ENCODE peak calls at places on chromosomes 4 and X, in eight cellular contexts. N, T, V, Z, R, W, U and D are unnamed samples.

GRCh38 chrX:50988649-50989048 is 78.1 kb downstream of the BMP15 start:
- DNase-seq in U (peak; percentile 52), R (peak; percentile 49), V (no peak), Z (peak; percentile 24), W (no peak), N (no peak), T (peak; percentile 29), D (peak; percentile 41)

GRCh38 chr4:14529653-14530052 is 472.6 kb upstream of the CPEB2 start:
- DNase-seq in U (peak; percentile 56), R (peak; percentile 37), N (no peak), T (no peak), W (no peak), Z (no peak), V (no peak), D (peak; percentile 9)

GRCh38 chrX:123736333-123736921 is 3.6 kb upstream of the THOC2 start:
- DNase-seq in U (peak; percentile 48), W (no peak), T (peak; percentile 64), V (no peak), Z (peak; percentile 88), N (no peak), R (no peak), D (peak; percentile 71)

GRCh38 chr4:2478220-2478619 is 9.3 kb downstream of the RNF4 start:
- DNase-seq in V (no peak), Z (peak; percentile 71), U (no peak), T (no peak), W (no peak), N (no peak), R (no peak), D (no peak)

GRCh38 chr4:39304651-39305050 is 61.5 kb downstream of the RFC1 start:
- DNase-seq in T (no peak), V (no peak), U (peak; percentile 60), Z (no peak), R (no peak), W (no peak), N (no peak), D (no peak)

GRCh38 chr4:14125375-14126129 is 498.0 kb upstream of the BOD1L1 start:
- DNase-seq in W (no peak), Z (peak; percentile 36), V (no peak), T (no peak), U (no peak), N (no peak), R (no peak), D (no peak)

GRCh38 chr4:110454456-110454855 is 21.5 kb upstream of the ENPEP start:
- DNase-seq in U (no peak), Z (no peak), R (no peak), T (no peak), W (no peak), N (no peak), V (no peak), D (no peak)

GRCh38 chrX:115030635-115031034 is 13.2 kb upstream of the IL13RA2 start:
- DNase-seq in W (no peak), R (no peak), V (peak; percentile 32), U (no peak), T (no peak), Z (no peak), N (no peak), D (no peak)

GRCh38 chrX:129823115-129823514 is 20.6 kb downstream of the ZDHHC9 start:
- DNase-seq in N (no peak), V (no peak), T (peak; percentile 52), Z (peak; percentile 31), R (peak; percentile 63), U (peak; percentile 66), W (no peak), D (peak; percentile 54)

GRCh38 chr4:8353912-8354453 is 84.4 kb downstream of the HTRA3 start:
- DNase-seq in Z (peak; percentile 45), W (no peak), U (peak; percentile 84), V (no peak), R (no peak), N (no peak), T (no peak), D (no peak)

GRCh38 chrX:150308532-150309157 is 54.5 kb upstream of the MAMLD1 start:
- DNase-seq in T (no peak), R (no peak), V (no peak), W (no peak), Z (no peak), N (no peak), U (no peak), D (no peak)

GRCh38 chrX:13101439-13102139 is 57.2 kb upstream of the FAM9C start:
- DNase-seq in N (no peak), Z (peak; percentile 90), T (no peak), R (no peak), V (peak; percentile 57), U (peak; percentile 97), W (peak; percentile 73), D (peak; percentile 89)

GRCh38 chr4:46927201-46927600 is 18.2 kb upstream of the COX7B2 start:
- DNase-seq in R (no peak), W (no peak), V (no peak), U (peak; percentile 5), N (no peak), T (no peak), Z (no peak), D (no peak)

GRCh38 chr4:46924789-46925188 is 15.7 kb upstream of the COX7B2 start:
- DNase-seq in V (no peak), T (no peak), N (no peak), R (no peak), W (no peak), U (no peak), Z (no peak), D (no peak)

GRCh38 chr4:46922205-46922604 is 13.2 kb upstream of the COX7B2 start:
- DNase-seq in T (no peak), N (no peak), Z (no peak), U (no peak), V (no peak), R (no peak), W (no peak), D (no peak)
- TF ChIP-seq CTCF in T (no peak), N (no peak), Z (no peak), U (no peak), V (no peak), R (no peak), W (no peak), D (no peak)

DNA sequence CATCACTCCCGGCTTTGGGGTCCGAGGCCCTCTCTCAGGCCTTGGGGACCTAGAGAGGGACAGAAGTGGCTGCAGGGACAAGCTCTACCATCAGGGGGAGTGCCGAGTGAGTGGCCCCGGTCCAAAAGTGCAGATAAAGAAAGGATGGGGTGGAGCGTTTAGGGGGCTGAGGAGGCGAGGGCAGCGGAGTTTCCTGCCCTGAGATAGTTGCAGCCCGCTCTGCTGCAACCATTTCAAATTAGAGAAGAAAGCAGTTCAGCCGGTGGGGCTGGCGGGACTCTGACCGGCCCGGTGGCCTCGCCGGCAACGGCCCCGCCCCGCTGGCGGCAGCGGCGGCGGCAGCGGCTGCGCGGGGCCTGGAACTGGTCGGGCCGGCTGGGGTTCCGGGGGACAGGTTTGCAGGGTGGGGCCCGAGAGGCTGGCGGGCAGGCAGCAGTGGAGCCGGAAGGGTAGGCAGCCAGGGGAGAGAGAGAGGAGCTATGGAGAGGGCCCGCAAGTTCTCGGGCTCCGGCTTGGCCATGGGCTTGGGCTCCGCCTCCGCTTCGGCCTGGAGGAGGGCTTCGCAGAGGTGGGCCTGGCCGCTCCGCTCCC is 7.6 kb downstream of the DLG3 start:
- DNase-seq in Z (peak; percentile 68), T (peak; percentile 64), W (peak; percentile 18), V (peak; percentile 24), R (peak; percentile 77), U (peak; percentile 30), N (peak; percentile 76), D (peak; percentile 49)
- H3K4me3 ChIP-seq in Z (peak overlapping the region; percentile 55), T (peak overlapping the region; percentile 39), W (peak overlapping the region; percentile 64), V (peak overlapping the region; percentile 46), R (peak overlapping the region; percentile 58), U (peak overlapping the region; percentile 62), N (peak overlapping the region; percentile 25), D (peak overlapping the region; percentile 61)

DNA sequence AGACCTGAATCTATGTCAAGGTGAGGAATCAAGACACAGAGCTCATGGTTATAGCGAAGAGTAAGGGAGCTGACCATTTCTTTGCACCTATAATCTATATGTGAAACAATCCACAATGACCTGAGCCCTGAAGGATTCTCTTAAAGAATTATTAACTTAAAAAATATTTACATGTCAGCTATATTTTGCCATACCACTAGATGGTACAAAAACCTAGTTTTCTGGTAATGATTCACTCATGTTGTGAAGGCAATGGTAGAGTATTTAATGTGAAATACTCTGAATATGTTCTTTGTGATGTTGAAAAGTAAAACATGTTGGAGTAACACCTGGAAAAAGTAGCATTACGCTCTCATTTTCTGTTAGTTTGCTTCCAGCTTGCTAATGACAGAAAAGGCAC is 40.0 kb downstream of the VGLL1 start:
- DNase-seq in W (no peak), T (no peak), N (no peak), Z (peak; percentile 5), U (peak; percentile 17), V (no peak), R (no peak), D (no peak)
- TF ChIP-seq CTCF in W (no peak), T (no peak), N (no peak), Z (no peak), U (no peak), V (no peak), R (no peak), D (no peak)

DNA sequence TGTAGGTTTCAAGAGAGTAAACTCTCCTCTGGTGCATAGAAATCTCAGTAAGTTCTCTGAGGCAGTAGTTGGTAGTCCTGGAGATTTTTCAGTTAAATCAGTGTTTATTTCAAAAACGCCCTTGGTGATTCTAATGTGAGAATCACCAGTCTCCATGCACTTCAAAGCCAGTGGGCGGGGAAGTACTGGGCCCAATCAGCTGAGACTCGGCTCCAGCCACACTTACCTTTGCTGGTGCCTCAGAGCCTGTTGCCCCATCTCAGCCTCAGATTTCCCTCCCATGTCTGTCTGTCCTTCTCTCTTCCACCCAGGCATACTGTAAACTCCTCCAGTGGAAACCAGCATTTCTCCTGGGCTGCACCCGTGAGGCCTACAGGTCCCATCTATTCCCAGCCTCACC is 7.4 kb upstream of the MGST2 start:
- DNase-seq in N (no peak), Z (no peak), R (peak; percentile 43), U (no peak), W (no peak), T (no peak), V (no peak), D (no peak)
- H3K4me3 ChIP-seq in N (no peak overlapping the region), Z (no peak overlapping the region), R (no peak overlapping the region), U (no peak overlapping the region), W (no peak overlapping the region), T (no peak overlapping the region), V (no peak overlapping the region), D (no peak overlapping the region)

DNA sequence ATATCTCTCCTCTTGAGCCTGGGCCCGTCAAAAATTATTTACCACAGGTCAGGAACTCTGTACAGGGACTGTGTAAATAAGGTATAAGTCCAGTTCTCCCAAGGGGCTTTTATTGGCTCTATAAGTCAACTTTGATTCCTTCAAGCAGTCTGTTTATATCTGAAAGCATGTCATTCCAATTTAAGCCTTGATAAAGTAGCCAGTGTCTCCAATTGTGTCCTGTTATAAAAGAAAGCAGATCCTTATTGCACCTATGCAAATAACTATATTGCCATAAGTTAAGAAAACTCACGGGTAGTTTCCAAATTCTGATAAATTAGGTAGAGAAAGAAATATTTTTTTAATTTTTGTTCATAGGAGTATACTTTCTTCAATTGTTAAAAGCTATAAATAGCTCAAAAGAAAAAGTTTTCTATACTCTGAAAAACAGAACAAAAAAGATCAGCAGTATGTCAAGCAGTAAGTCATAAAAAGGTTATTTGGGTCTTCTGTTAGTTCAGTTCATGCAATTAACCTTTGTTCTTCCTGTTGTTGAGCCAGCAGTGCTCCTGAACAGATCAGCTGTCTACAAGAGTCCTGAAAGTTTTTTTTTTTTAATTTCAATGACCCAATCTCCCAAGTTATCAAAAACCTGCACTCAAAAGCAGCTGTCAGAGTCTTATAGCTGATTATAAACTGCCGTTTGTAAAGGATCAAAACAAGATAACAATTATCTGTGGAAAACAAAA is 178.5 kb upstream of the GALNT7 start:
- DNase-seq in V (no peak), W (no peak), Z (no peak), T (no peak), R (no peak), U (no peak), N (no peak), D (no peak)
- TF ChIP-seq CTCF in V (no peak), W (no peak), Z (no peak), T (no peak), R (no peak), U (no peak), N (no peak), D (no peak)

GRCh38 chr4:182492456-182492855 is 249.3 kb downstream of the TENM3 start:
- DNase-seq in Z (peak; percentile 32), W (no peak), R (no peak), T (no peak), V (no peak), N (no peak), U (peak; percentile 78), D (peak; percentile 51)
- H3K4me3 ChIP-seq in Z (peak overlapping the region; percentile 20), W (no peak overlapping the region), R (no peak overlapping the region), T (peak overlapping the region; percentile 35), V (no peak overlapping the region), N (no peak overlapping the region), U (peak overlapping the region; percentile 28), D (no peak overlapping the region)